ENCODE peak calls at places on chromosome 17, in four cellular contexts. One of them, this sample, is unnamed.

GRCh38 chr17:42072323-42073187 is 22.2 kb upstream of the C17orf113 start:
- DNase-seq in effector memory CD4-positive, alpha-beta T cell: no peak
- DNase-seq in astrocyte: no peak
- DNase-seq in heart left ventricle: no peak
- DNase-seq in this sample: peak; percentile 37

GRCh38 chr17:79741401-79741750 is 10.6 kb downstream of the ENPP7 start:
- DNase-seq in effector memory CD4-positive, alpha-beta T cell: no peak
- DNase-seq in astrocyte: no peak
- DNase-seq in heart left ventricle: no peak
- DNase-seq in this sample: no peak

GRCh38 chr17:38705523-38705802 is 390 bp downstream of the MLLT6 start:
- DNase-seq in heart left ventricle: peak; percentile 56
- DNase-seq in astrocyte: no peak
- DNase-seq in effector memory CD4-positive, alpha-beta T cell: no peak
- DNase-seq in this sample: no peak

GRCh38 chr17:21285164-21286065 is 904 bp downstream of the MAP2K3 start:
- DNase-seq in astrocyte: peak; percentile 30
- DNase-seq in effector memory CD4-positive, alpha-beta T cell: no peak
- DNase-seq in heart left ventricle: peak; percentile 51
- DNase-seq in this sample: peak; percentile 62

GRCh38 chr17:42744283-42744805 is 496 bp downstream of the EZH1 start:
- DNase-seq in effector memory CD4-positive, alpha-beta T cell: peak; percentile 57
- DNase-seq in heart left ventricle: peak; percentile 85
- DNase-seq in astrocyte: no peak
- DNase-seq in this sample: peak; percentile 63

GRCh38 chr17:79940381-79941087 is 95.1 kb downstream of the TBC1D16 start:
- DNase-seq in heart left ventricle: peak; percentile 16
- DNase-seq in effector memory CD4-positive, alpha-beta T cell: no peak
- DNase-seq in astrocyte: no peak
- DNase-seq in this sample: no peak

GRCh38 chr17:43829738-43830137 is 3.2 kb downstream of the MPP3 start:
- DNase-seq in heart left ventricle: no peak
- DNase-seq in astrocyte: no peak
- DNase-seq in effector memory CD4-positive, alpha-beta T cell: no peak
- DNase-seq in this sample: no peak

GRCh38 chr17:16106161-16106891 is 106.7 kb downstream of the TTC19 start:
- DNase-seq in heart left ventricle: no peak
- DNase-seq in astrocyte: peak; percentile 80
- DNase-seq in effector memory CD4-positive, alpha-beta T cell: no peak
- DNase-seq in this sample: no peak

GRCh38 chr17:3683054-3683511 is 12.9 kb downstream of the P2RX5 start:
- DNase-seq in astrocyte: no peak
- DNase-seq in heart left ventricle: no peak
- DNase-seq in effector memory CD4-positive, alpha-beta T cell: peak; percentile 21
- DNase-seq in this sample: peak; percentile 66

GRCh38 chr17:64148017-64148631 is 18.2 kb upstream of the ERN1 start:
- DNase-seq in effector memory CD4-positive, alpha-beta T cell: no peak
- DNase-seq in astrocyte: peak; percentile 38
- DNase-seq in heart left ventricle: no peak
- DNase-seq in this sample: no peak

GRCh38 chr17:82627827-82628226 is 20.4 kb downstream of the WDR45B start:
- DNase-seq in astrocyte: no peak
- DNase-seq in effector memory CD4-positive, alpha-beta T cell: no peak
- DNase-seq in heart left ventricle: no peak
- DNase-seq in this sample: no peak

GRCh38 chr17:9259419-9259818 is 238.1 kb downstream of the NTN1 start:
- DNase-seq in effector memory CD4-positive, alpha-beta T cell: no peak
- DNase-seq in astrocyte: peak; percentile 47
- DNase-seq in heart left ventricle: peak; percentile 43
- DNase-seq in this sample: no peak

GRCh38 chr17:263773-264172 is 82.3 kb upstream of the DOC2B start:
- DNase-seq in effector memory CD4-positive, alpha-beta T cell: no peak
- DNase-seq in astrocyte: no peak
- DNase-seq in heart left ventricle: peak; percentile 12
- DNase-seq in this sample: no peak

GRCh38 chr17:42184717-42185496 is at the start of gene HCRT:
- DNase-seq in effector memory CD4-positive, alpha-beta T cell: no peak
- DNase-seq in heart left ventricle: no peak
- DNase-seq in astrocyte: no peak
- DNase-seq in this sample: no peak

GRCh38 chr17:30093463-30094147 is 23.0 kb upstream of the NSRP1 start:
- DNase-seq in astrocyte: no peak
- DNase-seq in heart left ventricle: no peak
- DNase-seq in effector memory CD4-positive, alpha-beta T cell: peak; percentile 18
- DNase-seq in this sample: peak; percentile 86

GRCh38 chr17:40576113-40576740 is 11.0 kb upstream of the CCR7 start:
- DNase-seq in heart left ventricle: no peak
- DNase-seq in effector memory CD4-positive, alpha-beta T cell: no peak
- DNase-seq in astrocyte: no peak
- DNase-seq in this sample: no peak

GRCh38 chr17:4559851-4560820 is at the start of gene GGT6:
- DNase-seq in astrocyte: no peak
- DNase-seq in effector memory CD4-positive, alpha-beta T cell: no peak
- DNase-seq in heart left ventricle: peak; percentile 31
- DNase-seq in this sample: no peak

GRCh38 chr17:37400505-37400904 is 6.1 kb downstream of the ACACA start:
- DNase-seq in effector memory CD4-positive, alpha-beta T cell: no peak
- DNase-seq in astrocyte: no peak
- DNase-seq in heart left ventricle: no peak
- DNase-seq in this sample: no peak

GRCh38 chr17:49440581-49440980 is 25.9 kb upstream of the PHB1 start:
- DNase-seq in heart left ventricle: no peak
- DNase-seq in effector memory CD4-positive, alpha-beta T cell: no peak
- DNase-seq in astrocyte: no peak
- DNase-seq in this sample: no peak

GRCh38 chr17:10614536-10615155 is 42.5 kb downstream of the MYH3 start:
- DNase-seq in astrocyte: peak; percentile 2
- DNase-seq in effector memory CD4-positive, alpha-beta T cell: no peak
- DNase-seq in heart left ventricle: no peak
- DNase-seq in this sample: peak; percentile 82

GRCh38 chr17:9235346-9235745 is 214.0 kb downstream of the NTN1 start:
- DNase-seq in astrocyte: no peak
- DNase-seq in effector memory CD4-positive, alpha-beta T cell: no peak
- DNase-seq in heart left ventricle: no peak
- DNase-seq in this sample: no peak

GRCh38 chr17:1422907-1423306 is 22.9 kb upstream of the YWHAE start:
- DNase-seq in effector memory CD4-positive, alpha-beta T cell: no peak
- DNase-seq in astrocyte: peak; percentile 96
- DNase-seq in heart left ventricle: no peak
- DNase-seq in this sample: peak; percentile 95

GRCh38 chr17:17121162-17121561 is 78.9 kb downstream of the MPRIP start:
- DNase-seq in effector memory CD4-positive, alpha-beta T cell: no peak
- DNase-seq in heart left ventricle: no peak
- DNase-seq in astrocyte: no peak
- DNase-seq in this sample: no peak

GRCh38 chr17:17781591-17782424 is 55.0 kb downstream of the SREBF1 start:
- DNase-seq in effector memory CD4-positive, alpha-beta T cell: no peak
- DNase-seq in heart left ventricle: peak; percentile 93
- DNase-seq in astrocyte: peak; percentile 50
- DNase-seq in this sample: peak; percentile 74

GRCh38 chr17:30112794-30113193 is 3.8 kb upstream of the NSRP1 start:
- DNase-seq in heart left ventricle: no peak
- DNase-seq in astrocyte: no peak
- DNase-seq in effector memory CD4-positive, alpha-beta T cell: no peak
- DNase-seq in this sample: no peak

GRCh38 chr17:39508987-39509386 is 47.7 kb downstream of the CDK12 start:
- DNase-seq in effector memory CD4-positive, alpha-beta T cell: no peak
- DNase-seq in astrocyte: no peak
- DNase-seq in heart left ventricle: no peak
- DNase-seq in this sample: no peak

GRCh38 chr17:13562271-13562800 is 39.4 kb downstream of the HS3ST3A1 start:
- DNase-seq in heart left ventricle: peak; percentile 51
- DNase-seq in effector memory CD4-positive, alpha-beta T cell: no peak
- DNase-seq in astrocyte: no peak
- DNase-seq in this sample: peak; percentile 96

GRCh38 chr17:3904486-3904885 is 11.6 kb upstream of the CAMKK1 start:
- DNase-seq in effector memory CD4-positive, alpha-beta T cell: no peak
- DNase-seq in astrocyte: no peak
- DNase-seq in heart left ventricle: no peak
- DNase-seq in this sample: no peak

GRCh38 chr17:6172642-6173330 is 102.6 kb downstream of the WSCD1 start:
- DNase-seq in heart left ventricle: no peak
- DNase-seq in effector memory CD4-positive, alpha-beta T cell: no peak
- DNase-seq in astrocyte: no peak
- DNase-seq in this sample: no peak

GRCh38 chr17:47262586-47262985 is 9.0 kb downstream of the ITGB3 start:
- DNase-seq in astrocyte: no peak
- DNase-seq in heart left ventricle: no peak
- DNase-seq in effector memory CD4-positive, alpha-beta T cell: no peak
- DNase-seq in this sample: no peak

GRCh38 chr17:70073326-70073725 is 1.7 kb upstream of the KCNJ16 start:
- DNase-seq in heart left ventricle: no peak
- DNase-seq in astrocyte: peak; percentile 27
- DNase-seq in effector memory CD4-positive, alpha-beta T cell: no peak
- DNase-seq in this sample: no peak

GRCh38 chr17:16449121-16449570 is 33.8 kb downstream of the TRPV2 start:
- DNase-seq in astrocyte: peak; percentile 64
- DNase-seq in heart left ventricle: no peak
- DNase-seq in effector memory CD4-positive, alpha-beta T cell: no peak
- DNase-seq in this sample: no peak

GRCh38 chr17:3961564-3962047 is 2.6 kb downstream of the ATP2A3 start:
- DNase-seq in astrocyte: no peak
- DNase-seq in effector memory CD4-positive, alpha-beta T cell: no peak
- DNase-seq in heart left ventricle: no peak
- DNase-seq in this sample: no peak

GRCh38 chr17:57397402-57397801 is 141.1 kb downstream of the MSI2 start:
- DNase-seq in astrocyte: no peak
- DNase-seq in effector memory CD4-positive, alpha-beta T cell: no peak
- DNase-seq in heart left ventricle: no peak
- DNase-seq in this sample: no peak

GRCh38 chr17:57394375-57394774 is 138.1 kb downstream of the MSI2 start:
- DNase-seq in effector memory CD4-positive, alpha-beta T cell: no peak
- DNase-seq in heart left ventricle: no peak
- DNase-seq in astrocyte: no peak
- DNase-seq in this sample: no peak

GRCh38 chr17:57396515-57396921 is 140.2 kb downstream of the MSI2 start:
- DNase-seq in astrocyte: no peak
- DNase-seq in effector memory CD4-positive, alpha-beta T cell: no peak
- DNase-seq in heart left ventricle: no peak
- DNase-seq in this sample: no peak

GRCh38 chr17:57393368-57393767 is 137.0 kb downstream of the MSI2 start:
- DNase-seq in effector memory CD4-positive, alpha-beta T cell: no peak
- DNase-seq in astrocyte: no peak
- DNase-seq in heart left ventricle: no peak
- DNase-seq in this sample: no peak

DNA sequence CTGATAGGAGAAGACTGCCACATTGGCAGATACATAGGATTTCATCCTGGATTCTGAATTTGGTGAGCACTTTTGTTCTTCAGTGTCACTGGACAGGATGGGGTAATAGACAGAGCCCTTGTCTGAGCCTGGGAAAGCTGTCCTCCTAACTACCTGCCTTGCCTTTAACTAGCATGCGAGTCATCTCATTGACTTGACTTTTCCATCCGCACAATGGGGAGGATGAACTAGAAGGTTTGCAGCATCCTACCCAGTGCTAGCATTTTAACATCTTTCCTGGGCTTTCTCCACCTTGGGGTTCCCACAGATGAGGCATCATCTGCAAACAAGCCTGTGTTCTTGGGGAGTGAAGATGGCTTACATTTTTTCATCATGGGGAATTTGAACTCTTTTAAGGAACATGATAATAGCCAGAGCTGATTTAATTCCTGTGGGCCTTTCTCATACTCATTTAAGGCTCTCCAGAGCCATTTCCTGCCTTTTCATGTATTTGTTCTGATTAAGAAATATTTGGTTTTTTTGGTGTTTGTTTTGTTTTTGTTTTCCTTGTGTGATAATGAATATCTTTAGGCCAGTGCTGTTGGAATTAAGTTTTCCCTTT is 139.5 kb downstream of the MSI2 start:
- DNase-seq in effector memory CD4-positive, alpha-beta T cell: no peak
- DNase-seq in heart left ventricle: no peak
- DNase-seq in astrocyte: no peak
- DNase-seq in this sample: no peak
- H3K4me1 ChIP-seq in effector memory CD4-positive, alpha-beta T cell: no peaks in the 10 kb centered on the region
- H3K4me1 ChIP-seq in heart left ventricle: no peaks in the 10 kb centered on the region
- H3K4me1 ChIP-seq in astrocyte: peaks cover 7% of the 10 kb centered on the region
- H3K4me1 ChIP-seq in this sample: no peaks in the 10 kb centered on the region

GRCh38 chr17:81060416-81060815 is 25.5 kb downstream of the BAIAP2 start:
- DNase-seq in heart left ventricle: no peak
- DNase-seq in effector memory CD4-positive, alpha-beta T cell: no peak
- DNase-seq in astrocyte: no peak
- DNase-seq in this sample: no peak
- H3K4me1 ChIP-seq in heart left ventricle: peaks cover 37% of the 10 kb centered on the region
- H3K4me1 ChIP-seq in effector memory CD4-positive, alpha-beta T cell: no peaks in the 10 kb centered on the region
- H3K4me1 ChIP-seq in astrocyte: peaks cover 38% of the 10 kb centered on the region
- H3K4me1 ChIP-seq in this sample: peaks cover 38% of the 10 kb centered on the region

GRCh38 chr17:81511800-81512559 is 619 bp downstream of the ACTG1 start:
- DNase-seq in astrocyte: no peak
- DNase-seq in heart left ventricle: peak; percentile 61
- DNase-seq in effector memory CD4-positive, alpha-beta T cell: no peak
- DNase-seq in this sample: no peak
- H3K4me1 ChIP-seq in astrocyte: peaks cover 23% of the 10 kb centered on the region
- H3K4me1 ChIP-seq in heart left ventricle: peaks cover 47% of the 10 kb centered on the region
- H3K4me1 ChIP-seq in effector memory CD4-positive, alpha-beta T cell: peaks cover 49% of the 10 kb centered on the region
- H3K4me1 ChIP-seq in this sample: peaks cover 45% of the 10 kb centered on the region

DNA sequence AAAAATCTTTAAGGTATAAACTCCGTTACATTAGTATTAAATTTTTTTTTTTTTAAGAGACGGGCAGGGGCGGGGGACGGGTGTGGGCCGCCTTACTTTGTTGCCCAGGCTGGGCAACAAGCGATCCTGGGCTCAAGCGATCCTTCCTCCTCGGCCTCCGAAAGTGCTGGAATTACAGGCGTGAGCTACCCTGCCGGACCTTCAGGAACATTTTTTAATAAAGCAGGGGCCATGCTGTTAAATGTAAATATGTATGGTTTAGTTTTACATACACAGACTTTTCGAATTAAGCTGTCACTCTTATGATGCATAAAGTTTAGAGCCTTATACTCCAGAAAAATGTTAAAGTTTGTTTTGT is 2.4 kb downstream of the PPM1D start:
- DNase-seq in heart left ventricle: no peak
- DNase-seq in effector memory CD4-positive, alpha-beta T cell: no peak
- DNase-seq in astrocyte: no peak
- DNase-seq in this sample: peak; percentile 54
- H3K4me1 ChIP-seq in heart left ventricle: peaks cover 39% of the 10 kb centered on the region
- H3K4me1 ChIP-seq in effector memory CD4-positive, alpha-beta T cell: peaks cover 4% of the 10 kb centered on the region
- H3K4me1 ChIP-seq in astrocyte: peaks cover 13% of the 10 kb centered on the region
- H3K4me1 ChIP-seq in this sample: peaks cover 31% of the 10 kb centered on the region